ENCODE peak calls at places on chromosomes 16 and 17, in five cellular contexts. C is adrenal gland, T is fibroblast of lung, N is kidney, K is neural progenitor cell. M is an unnamed sample.

GRCh38 chr16:22300427-22301071 is 3.3 kb downstream of the POLR3E start:
- DNase-seq in C (peak; percentile 87), T (peak; percentile 49), N (no peak), K (peak; percentile 69), M (no peak)

GRCh38 chr17:57948169-57948554 is 7.0 kb downstream of the CUEDC1 start:
- DNase-seq in C (no peak), T (no peak), N (peak; percentile 64), K (no peak), M (no peak)

GRCh38 chr16:359871-360697 is 7.6 kb upstream of the AXIN1 start:
- DNase-seq in C (no peak), T (no peak), N (peak; percentile 75), K (peak; percentile 78), M (no peak)

GRCh38 chr17:39057807-39058206 is 90.6 kb upstream of the FBXO47 start:
- DNase-seq in C (no peak), T (peak; percentile 18), N (no peak), K (no peak), M (no peak)

GRCh38 chr16:56551796-56552738 is 12.8 kb upstream of the MT4 start:
- DNase-seq in C (peak; percentile 75), T (no peak), N (no peak), K (no peak), M (no peak)

GRCh38 chr16:11014159-11014558 is 69.8 kb downstream of the CLEC16A start:
- DNase-seq in C (no peak), T (no peak), N (no peak), K (no peak), M (no peak)

GRCh38 chr16:24986512-24987303 is 28.5 kb downstream of the ARHGAP17 start:
- DNase-seq in C (peak; percentile 43), T (peak; percentile 91), N (no peak), K (no peak), M (no peak)

GRCh38 chr17:11950771-11951519 is 46.3 kb downstream of the ZNF18 start:
- DNase-seq in C (no peak), T (peak; percentile 36), N (no peak), K (no peak), M (no peak)

GRCh38 chr16:67447508-67448076 is 16.7 kb downstream of the HSD11B2 start:
- DNase-seq in C (no peak), T (no peak), N (no peak), K (no peak), M (no peak)

GRCh38 chr16:67245674-67246080 is 1.6 kb downstream of the FHOD1 start:
- DNase-seq in C (peak; percentile 91), T (no peak), N (no peak), K (no peak), M (no peak)

GRCh38 chr17:53092072-53092471 is 730.7 kb upstream of the KIF2B start:
- DNase-seq in C (no peak), T (no peak), N (no peak), K (no peak), M (no peak)

GRCh38 chr17:67689534-67690177 is 28.1 kb upstream of the NOL11 start:
- DNase-seq in C (peak; percentile 54), T (peak; percentile 48), N (no peak), K (peak; percentile 75), M (no peak)

GRCh38 chr16:17552351-17552750 is 81.6 kb upstream of the XYLT1 start:
- DNase-seq in C (no peak), T (peak; percentile 91), N (no peak), K (no peak), M (no peak)

GRCh38 chr17:40283662-40284061 is 4.0 kb upstream of the CDC6 start:
- DNase-seq in C (no peak), T (peak; percentile 99), N (no peak), K (no peak), M (no peak)

GRCh38 chr17:4641297-4642195 is at the start of gene ALOX15:
- DNase-seq in C (no peak), T (no peak), N (no peak), K (peak; percentile 62), M (no peak)

GRCh38 chr16:88784074-88784855 is 755 bp downstream of the PIEZO1 start:
- DNase-seq in C (peak; percentile 64), T (peak; percentile 75), N (peak; percentile 93), K (peak; percentile 86), M (no peak)

GRCh38 chr17:49197346-49197998 is 12.9 kb downstream of the GNGT2 start:
- DNase-seq in C (no peak), T (no peak), N (no peak), K (no peak), M (no peak)

GRCh38 chr17:17888821-17889220 is 52.0 kb upstream of the SREBF1 start:
- DNase-seq in C (no peak), T (no peak), N (peak; percentile 16), K (peak; percentile 74), M (no peak)

GRCh38 chr17:30958187-30958586 is 12.7 kb upstream of the RNF135 start:
- DNase-seq in C (no peak), T (no peak), N (peak; percentile 3), K (no peak), M (no peak)

DNA sequence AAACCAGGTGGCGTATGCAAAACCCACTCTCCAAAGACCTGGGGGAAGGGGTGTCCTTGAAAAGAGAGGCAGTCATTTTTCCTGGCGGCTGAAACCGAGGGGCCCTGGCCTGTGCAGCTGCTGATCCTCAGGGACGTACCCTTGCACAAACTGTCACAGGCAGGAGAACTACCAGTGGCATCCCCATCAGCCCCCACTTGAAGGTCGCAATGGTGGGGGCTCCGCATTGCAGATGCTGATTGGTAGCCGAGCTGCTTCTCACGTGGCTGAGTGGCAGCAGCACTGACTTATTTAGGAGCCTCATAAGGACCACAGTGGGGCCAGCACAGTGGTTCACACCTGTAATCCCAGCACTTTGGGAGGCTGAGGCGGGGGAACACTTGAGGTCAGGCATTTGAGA is 35.0 kb upstream of the CDC42EP4 start:
- DNase-seq in C (no peak), T (no peak), N (no peak), K (no peak), M (no peak)
- H3K27ac ChIP-seq in C (no peak overlapping the region), T (no peak overlapping the region), N (no peak overlapping the region), K (no peak overlapping the region), M (peak overlapping the region; percentile 78)

GRCh38 chr17:44831270-44831770 is 1.2 kb upstream of the GJC1 start:
- DNase-seq in C (no peak), T (no peak), N (no peak), K (no peak), M (no peak)

GRCh38 chr17:44830359-44831269 is 527 bp upstream of the GJC1 start:
- DNase-seq in C (peak; percentile 13), T (no peak), N (peak; percentile 69), K (peak; percentile 60), M (no peak)

GRCh38 chr17:44829558-44830358 is at the start of gene GJC1:
- DNase-seq in C (peak; percentile 10), T (peak; percentile 55), N (peak; percentile 78), K (peak; percentile 85), M (no peak)

GRCh38 chr17:44828919-44829557 is 1.0 kb downstream of the GJC1 start:
- DNase-seq in C (no peak), T (peak; percentile 44), N (no peak), K (no peak), M (no peak)

GRCh38 chr17:44832821-44833220 is 2.7 kb upstream of the GJC1 start:
- DNase-seq in C (no peak), T (no peak), N (no peak), K (peak; percentile 32), M (no peak)
- TF ChIP-seq CTCF in C (no peak), T (no peak), N (no peak), K (peak; percentile 27), M (no peak)

GRCh38 chr17:75476752-75477492 is 20.5 kb downstream of the TMEM94 start:
- DNase-seq in C (no peak), T (no peak), N (peak; percentile 45), K (peak; percentile 26), M (no peak)

GRCh38 chr17:75478508-75478907 is 22.1 kb downstream of the TMEM94 start:
- DNase-seq in C (no peak), T (peak; percentile 24), N (peak; percentile 47), K (peak; percentile 66), M (no peak)

GRCh38 chr17:75476274-75476673 is 19.8 kb downstream of the TMEM94 start:
- DNase-seq in C (peak; percentile 85), T (peak; percentile 46), N (peak; percentile 80), K (no peak), M (no peak)

GRCh38 chr17:75475851-75476250 is 19.4 kb downstream of the TMEM94 start:
- DNase-seq in C (peak; percentile 51), T (peak; percentile 26), N (peak; percentile 68), K (no peak), M (no peak)

DNA sequence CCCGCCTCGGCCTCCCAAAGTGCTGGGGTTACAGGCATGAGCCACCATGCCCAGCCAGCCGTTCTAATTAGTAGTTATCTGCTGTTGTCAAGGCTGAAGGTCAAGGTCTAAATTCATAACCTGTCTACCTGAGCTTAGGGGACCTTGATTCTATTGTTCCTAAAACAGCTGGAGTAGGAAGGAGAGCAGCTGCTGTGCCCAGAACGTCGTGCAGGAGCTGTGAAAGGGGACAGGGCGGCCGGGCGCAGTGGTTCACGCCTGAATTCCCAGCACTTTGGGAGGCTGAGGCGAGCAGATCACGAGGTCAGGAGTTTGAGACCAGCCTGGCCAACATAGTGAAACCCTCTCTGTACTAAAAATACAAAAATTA is 21.0 kb downstream of the TMEM94 start:
- DNase-seq in C (no peak), T (no peak), N (peak; percentile 64), K (no peak), M (no peak)
- H3K27ac ChIP-seq in C (no peak overlapping the region), T (no peak overlapping the region), N (peak overlapping the region; percentile 74), K (no peak overlapping the region), M (peak overlapping the region; percentile 52)

DNA sequence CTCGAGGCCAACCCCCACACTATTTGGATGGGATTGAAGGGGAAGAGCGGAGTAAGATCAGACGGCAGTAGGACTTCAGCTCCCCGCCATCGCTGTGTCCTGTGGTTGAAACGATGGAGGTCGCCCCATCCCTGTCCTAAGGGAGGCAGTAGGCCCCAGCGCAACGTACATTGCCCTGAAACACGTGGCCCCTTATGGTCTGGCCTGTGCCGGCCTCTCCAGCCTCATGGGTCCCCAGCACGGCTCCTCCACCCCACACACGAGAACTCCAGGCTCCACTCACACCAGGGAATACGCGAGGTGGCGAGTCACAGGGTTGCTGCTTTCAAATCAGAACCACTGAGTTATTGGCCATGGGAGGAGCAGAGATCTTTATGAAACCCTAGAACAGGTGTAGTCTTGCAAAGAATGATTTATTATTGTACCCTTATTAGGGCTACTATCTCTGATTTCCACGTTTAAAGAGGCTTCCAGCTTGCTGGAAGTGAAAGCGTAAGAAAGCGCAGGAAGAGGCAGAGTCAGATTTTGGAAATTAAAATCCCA is 669 bp upstream of the DCTPP1 start:
- DNase-seq in C (no peak), T (no peak), N (peak; percentile 82), K (no peak), M (no peak)
- TF ChIP-seq CTCF in C (no peak), T (no peak), N (no peak), K (peak; percentile 10), M (no peak)

M was measured in vagina.